ENCODE peak calls at places on chromosome 13, in five cellular contexts. Q, S, D, T and W are unnamed samples.

GRCh38 chr13:73937420-73937819 is 196.8 kb downstream of the KLF12 start:
- DNase-seq in Q (peak), D (peak), S (no peak), T (no peak), W (no peak)

GRCh38 chr13:22961835-22962537 is 218.8 kb upstream of the SGCG start:
- DNase-seq in S (no peak), T (no peak), D (no peak), Q (no peak), W (no peak)

GRCh38 chr13:25872871-25873607 is 178.8 kb downstream of the SHISA2 start:
- DNase-seq in Q (peak), S (no peak), T (peak), D (no peak), W (no peak)

GRCh38 chr13:99385161-99385560 is 78.0 kb upstream of the GPR183 start:
- DNase-seq in D (no peak), Q (no peak), S (no peak), T (no peak), W (no peak)

GRCh38 chr13:114152831-114153371 is 20.5 kb upstream of the RASA3 start:
- DNase-seq in T (peak), Q (peak), S (no peak), D (no peak), W (no peak)

GRCh38 chr13:102847272-102848234 is 1.7 kb downstream of the ERCC5 start:
- DNase-seq in S (no peak), T (no peak), Q (peak), D (peak), W (no peak)

GRCh38 chr13:83286737-83287136 is 595.5 kb downstream of the SLITRK1 start:
- DNase-seq in Q (no peak), T (no peak), S (no peak), D (peak), W (no peak)

GRCh38 chr13:51714663-51715168 is 89.2 kb downstream of the DHRS12 start:
- DNase-seq in Q (peak), S (no peak), T (no peak), D (peak), W (no peak)

GRCh38 chr13:53691417-53691816 is 662.8 kb downstream of the OLFM4 start:
- DNase-seq in Q (no peak), T (no peak), D (no peak), S (no peak), W (no peak)

GRCh38 chr13:59384154-59384553 is 779.6 kb downstream of the DIAPH3 start:
- DNase-seq in Q (no peak), T (no peak), S (no peak), D (no peak), W (no peak)

GRCh38 chr13:73465629-73465974 is 406.8 kb downstream of the KLF5 start:
- DNase-seq in S (no peak), T (no peak), Q (peak), D (peak), W (no peak)

GRCh38 chr13:100544866-100545683 is 43.5 kb downstream of the GGACT start:
- DNase-seq in D (no peak), T (no peak), S (no peak), Q (no peak), W (no peak)

GRCh38 chr13:70162141-70162540 is 53.9 kb upstream of the KLHL1 start:
- DNase-seq in D (no peak), Q (no peak), T (no peak), S (no peak), W (no peak)

GRCh38 chr13:114151565-114152284 is 19.3 kb upstream of the RASA3 start:
- DNase-seq in T (peak), Q (peak), S (no peak), D (no peak), W (no peak)

GRCh38 chr13:25300861-25301346 is 521 bp upstream of the NUP58 start:
- DNase-seq in T (peak), D (no peak), Q (no peak), S (peak), W (no peak)

GRCh38 chr13:97386832-97387486 is 47.0 kb upstream of the RAP2A start:
- DNase-seq in Q (peak), T (peak), S (no peak), D (no peak), W (no peak)

GRCh38 chr13:32454886-32455593 is 27.1 kb upstream of the N4BP2L1 start:
- DNase-seq in Q (no peak), D (no peak), S (no peak), T (no peak), W (no peak)

GRCh38 chr13:49400755-49401659 is 42.9 kb downstream of the CAB39L start:
- DNase-seq in T (no peak), Q (peak), S (peak), D (peak), W (no peak)

GRCh38 chr13:32940601-32941000 is 75.6 kb upstream of the KL start:
- DNase-seq in T (no peak), D (peak), S (peak), Q (peak), W (no peak)

GRCh38 chr13:52034616-52035226 is 10.2 kb downstream of the UTP14C start:
- DNase-seq in T (no peak), D (peak), Q (no peak), S (no peak), W (no peak)

GRCh38 chr13:73061478-73062275 is 2.9 kb downstream of the KLF5 start:
- DNase-seq in T (no peak), S (no peak), Q (no peak), D (peak), W (no peak)

GRCh38 chr13:23558675-23559536 is 11.3 kb upstream of the TNFRSF19 start:
- DNase-seq in S (peak), D (peak), Q (peak), T (no peak), W (peak)

GRCh38 chr13:32164622-32165268 is 133.2 kb downstream of the FRY start:
- DNase-seq in S (peak), Q (peak), T (peak), D (peak), W (peak)

GRCh38 chr13:101942038-101942437 is 459.8 kb downstream of the FGF14 start:
- DNase-seq in D (peak), Q (peak), T (no peak), S (peak), W (no peak)